ENCODE peak calls at places on chromosomes 16 and 17, in eight cellular contexts. One of them, this sample, is unnamed.

GRCh38 chr17:50350733-50351132 is 4.8 kb downstream of the XYLT2 start:
- DNase-seq in HFF-Myc: no peak
- DNase-seq in GM10248: no peak
- DNase-seq in foreskin fibroblast: no peak
- DNase-seq in AG10803: no peak
- DNase-seq in Peyer's patch: peak
- DNase-seq in GM13976: no peak
- DNase-seq in fibroblast of lung: no peak
- DNase-seq in this sample: no peak

GRCh38 chr16:79250457-79251098 is 350.0 kb downstream of the MAF start:
- DNase-seq in HFF-Myc: no peak
- DNase-seq in GM10248: no peak
- DNase-seq in foreskin fibroblast: no peak
- DNase-seq in AG10803: no peak
- DNase-seq in Peyer's patch: no peak
- DNase-seq in GM13976: no peak
- DNase-seq in fibroblast of lung: no peak
- DNase-seq in this sample: no peak

GRCh38 chr17:83128306-83129240 is 49.2 kb downstream of the METRNL start:
- DNase-seq in HFF-Myc: no peak
- DNase-seq in GM10248: no peak
- DNase-seq in foreskin fibroblast: no peak
- DNase-seq in AG10803: no peak
- DNase-seq in Peyer's patch: peak
- DNase-seq in GM13976: no peak
- DNase-seq in fibroblast of lung: no peak
- DNase-seq in this sample: no peak

GRCh38 chr17:13786000-13786598 is 184.4 kb upstream of the HS3ST3A1 start:
- DNase-seq in HFF-Myc: no peak
- DNase-seq in GM10248: no peak
- DNase-seq in foreskin fibroblast: peak
- DNase-seq in AG10803: peak
- DNase-seq in Peyer's patch: no peak
- DNase-seq in GM13976: no peak
- DNase-seq in fibroblast of lung: peak
- DNase-seq in this sample: no peak

GRCh38 chr17:6910987-6911603 is 79.6 kb upstream of the TEKT1 start:
- DNase-seq in HFF-Myc: peak
- DNase-seq in GM10248: peak
- DNase-seq in foreskin fibroblast: peak
- DNase-seq in AG10803: peak
- DNase-seq in Peyer's patch: no peak
- DNase-seq in GM13976: peak
- DNase-seq in fibroblast of lung: peak
- DNase-seq in this sample: no peak

GRCh38 chr17:39648876-39649430 is 12.0 kb downstream of the STARD3 start:
- DNase-seq in HFF-Myc: no peak
- DNase-seq in GM10248: no peak
- DNase-seq in foreskin fibroblast: peak
- DNase-seq in AG10803: peak
- DNase-seq in Peyer's patch: no peak
- DNase-seq in GM13976: no peak
- DNase-seq in fibroblast of lung: peak
- DNase-seq in this sample: no peak

GRCh38 chr16:79991918-79992317 is 391.4 kb upstream of the MAF start:
- DNase-seq in HFF-Myc: no peak
- DNase-seq in GM10248: no peak
- DNase-seq in foreskin fibroblast: no peak
- DNase-seq in AG10803: no peak
- DNase-seq in Peyer's patch: no peak
- DNase-seq in GM13976: no peak
- DNase-seq in fibroblast of lung: no peak
- DNase-seq in this sample: no peak

GRCh38 chr17:34117332-34117731 is 137.8 kb upstream of the CCL2 start:
- DNase-seq in HFF-Myc: no peak
- DNase-seq in GM10248: no peak
- DNase-seq in foreskin fibroblast: no peak
- DNase-seq in AG10803: no peak
- DNase-seq in Peyer's patch: no peak
- DNase-seq in GM13976: no peak
- DNase-seq in fibroblast of lung: no peak
- DNase-seq in this sample: no peak

GRCh38 chr17:27513849-27514248 is 57.6 kb downstream of the KSR1 start:
- DNase-seq in HFF-Myc: no peak
- DNase-seq in GM10248: no peak
- DNase-seq in foreskin fibroblast: no peak
- DNase-seq in AG10803: no peak
- DNase-seq in Peyer's patch: no peak
- DNase-seq in GM13976: no peak
- DNase-seq in fibroblast of lung: no peak
- DNase-seq in this sample: no peak

GRCh38 chr16:46914556-46915201 is 30.5 kb downstream of the GPT2 start:
- DNase-seq in HFF-Myc: no peak
- DNase-seq in GM10248: no peak
- DNase-seq in foreskin fibroblast: no peak
- DNase-seq in AG10803: no peak
- DNase-seq in Peyer's patch: no peak
- DNase-seq in GM13976: no peak
- DNase-seq in fibroblast of lung: no peak
- DNase-seq in this sample: no peak

GRCh38 chr17:67281053-67281452 is 36.1 kb upstream of the HELZ start:
- DNase-seq in HFF-Myc: no peak
- DNase-seq in GM10248: no peak
- DNase-seq in foreskin fibroblast: no peak
- DNase-seq in AG10803: no peak
- DNase-seq in Peyer's patch: no peak
- DNase-seq in GM13976: no peak
- DNase-seq in fibroblast of lung: no peak
- DNase-seq in this sample: no peak

GRCh38 chr17:75288784-75289121 is 480 bp downstream of the SLC25A19 start:
- DNase-seq in HFF-Myc: no peak
- DNase-seq in GM10248: peak
- DNase-seq in foreskin fibroblast: no peak
- DNase-seq in AG10803: no peak
- DNase-seq in Peyer's patch: no peak
- DNase-seq in GM13976: no peak
- DNase-seq in fibroblast of lung: no peak
- DNase-seq in this sample: peak

GRCh38 chr17:49616546-49617205 is 41.0 kb downstream of the NXPH3 start:
- DNase-seq in HFF-Myc: no peak
- DNase-seq in GM10248: no peak
- DNase-seq in foreskin fibroblast: no peak
- DNase-seq in AG10803: peak
- DNase-seq in Peyer's patch: no peak
- DNase-seq in GM13976: no peak
- DNase-seq in fibroblast of lung: peak
- DNase-seq in this sample: no peak

GRCh38 chr17:48456584-48456983 is 26.6 kb upstream of the SKAP1 start:
- DNase-seq in HFF-Myc: no peak
- DNase-seq in GM10248: no peak
- DNase-seq in foreskin fibroblast: no peak
- DNase-seq in AG10803: no peak
- DNase-seq in Peyer's patch: peak
- DNase-seq in GM13976: no peak
- DNase-seq in fibroblast of lung: no peak
- DNase-seq in this sample: no peak

GRCh38 chr16:27408012-27408601 is 6.1 kb downstream of the IL21R start:
- DNase-seq in HFF-Myc: no peak
- DNase-seq in GM10248: peak
- DNase-seq in foreskin fibroblast: peak
- DNase-seq in AG10803: peak
- DNase-seq in Peyer's patch: no peak
- DNase-seq in GM13976: no peak
- DNase-seq in fibroblast of lung: peak
- DNase-seq in this sample: peak

GRCh38 chr17:20989991-20990855 is 52.6 kb downstream of the USP22 start:
- DNase-seq in HFF-Myc: no peak
- DNase-seq in GM10248: no peak
- DNase-seq in foreskin fibroblast: no peak
- DNase-seq in AG10803: no peak
- DNase-seq in Peyer's patch: peak
- DNase-seq in GM13976: no peak
- DNase-seq in fibroblast of lung: no peak
- DNase-seq in this sample: no peak

GRCh38 chr16:22934786-22935185 is 120.8 kb downstream of the HS3ST2 start:
- DNase-seq in HFF-Myc: no peak
- DNase-seq in GM10248: no peak
- DNase-seq in foreskin fibroblast: no peak
- DNase-seq in AG10803: no peak
- DNase-seq in Peyer's patch: no peak
- DNase-seq in GM13976: no peak
- DNase-seq in fibroblast of lung: no peak
- DNase-seq in this sample: no peak

GRCh38 chr17:57634713-57635465 is 110.2 kb downstream of the CCDC182 start:
- DNase-seq in HFF-Myc: no peak
- DNase-seq in GM10248: no peak
- DNase-seq in foreskin fibroblast: peak
- DNase-seq in AG10803: peak
- DNase-seq in Peyer's patch: no peak
- DNase-seq in GM13976: no peak
- DNase-seq in fibroblast of lung: peak
- DNase-seq in this sample: no peak

GRCh38 chr17:66949501-66949900 is 15.0 kb upstream of the CACNG4 start:
- DNase-seq in HFF-Myc: no peak
- DNase-seq in GM10248: no peak
- DNase-seq in foreskin fibroblast: no peak
- DNase-seq in AG10803: peak
- DNase-seq in Peyer's patch: no peak
- DNase-seq in GM13976: no peak
- DNase-seq in fibroblast of lung: peak
- DNase-seq in this sample: no peak

GRCh38 chr17:49210158-49211029 is at the start of the genes ABI3 and GNGT2:
- DNase-seq in HFF-Myc: no peak
- DNase-seq in GM10248: peak
- DNase-seq in foreskin fibroblast: no peak
- DNase-seq in AG10803: no peak
- DNase-seq in Peyer's patch: peak
- DNase-seq in GM13976: peak
- DNase-seq in fibroblast of lung: peak
- DNase-seq in this sample: peak

GRCh38 chr17:60167095-60167741 is 17.4 kb downstream of the CA4 start:
- DNase-seq in HFF-Myc: no peak
- DNase-seq in GM10248: no peak
- DNase-seq in foreskin fibroblast: no peak
- DNase-seq in AG10803: no peak
- DNase-seq in Peyer's patch: peak
- DNase-seq in GM13976: no peak
- DNase-seq in fibroblast of lung: no peak
- DNase-seq in this sample: no peak

GRCh38 chr16:804193-805048 is 3.9 kb upstream of the GNG13 start:
- DNase-seq in HFF-Myc: no peak
- DNase-seq in GM10248: no peak
- DNase-seq in foreskin fibroblast: no peak
- DNase-seq in AG10803: no peak
- DNase-seq in Peyer's patch: no peak
- DNase-seq in GM13976: no peak
- DNase-seq in fibroblast of lung: no peak
- DNase-seq in this sample: no peak
- TF ChIP-seq CTCF in HFF-Myc: no peak
- TF ChIP-seq CTCF in GM10248: no peak
- TF ChIP-seq CTCF in foreskin fibroblast: no peak
- TF ChIP-seq CTCF in AG10803: no peak
- TF ChIP-seq CTCF in Peyer's patch: no peak
- TF ChIP-seq CTCF in GM13976: no peak
- TF ChIP-seq CTCF in fibroblast of lung: no peak
- TF ChIP-seq CTCF in this sample: no peak

GRCh38 chr16:16096161-16096857 is 127.0 kb downstream of the ABCC6 start:
- DNase-seq in HFF-Myc: no peak
- DNase-seq in GM10248: no peak
- DNase-seq in foreskin fibroblast: peak
- DNase-seq in AG10803: peak
- DNase-seq in Peyer's patch: peak
- DNase-seq in GM13976: no peak
- DNase-seq in fibroblast of lung: peak
- DNase-seq in this sample: no peak
- TF ChIP-seq CTCF in HFF-Myc: peak
- TF ChIP-seq CTCF in GM10248: no peak
- TF ChIP-seq CTCF in foreskin fibroblast: peak
- TF ChIP-seq CTCF in AG10803: peak
- TF ChIP-seq CTCF in Peyer's patch: no peak
- TF ChIP-seq CTCF in GM13976: no peak
- TF ChIP-seq CTCF in fibroblast of lung: peak
- TF ChIP-seq CTCF in this sample: no peak

DNA sequence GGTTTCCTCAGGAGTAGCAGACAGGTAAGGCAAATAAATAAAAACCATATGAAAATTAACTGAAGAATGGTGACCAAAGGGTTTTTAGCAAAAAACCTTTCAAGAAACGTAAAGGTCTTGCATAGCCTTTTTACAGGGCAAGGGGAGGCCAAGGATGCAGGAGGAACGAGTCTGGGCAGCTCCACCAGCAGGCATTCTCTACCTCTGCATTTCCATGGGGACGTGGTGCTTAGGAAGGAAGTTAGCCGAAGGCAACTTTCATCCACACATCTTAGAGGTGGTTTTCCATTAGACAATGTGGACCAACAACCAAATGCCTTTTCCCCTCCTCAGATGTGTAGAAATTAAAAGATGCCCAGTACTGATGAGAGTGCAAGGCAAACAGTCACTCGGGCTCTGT is 20.7 kb downstream of the TOM1L2 start:
- DNase-seq in HFF-Myc: no peak
- DNase-seq in GM10248: no peak
- DNase-seq in foreskin fibroblast: no peak
- DNase-seq in AG10803: no peak
- DNase-seq in Peyer's patch: no peak
- DNase-seq in GM13976: no peak
- DNase-seq in fibroblast of lung: no peak
- DNase-seq in this sample: no peak
- TF ChIP-seq CTCF in HFF-Myc: no peak
- TF ChIP-seq CTCF in GM10248: no peak
- TF ChIP-seq CTCF in foreskin fibroblast: no peak
- TF ChIP-seq CTCF in AG10803: no peak
- TF ChIP-seq CTCF in Peyer's patch: no peak
- TF ChIP-seq CTCF in GM13976: no peak
- TF ChIP-seq CTCF in fibroblast of lung: no peak
- TF ChIP-seq CTCF in this sample: no peak

DNA sequence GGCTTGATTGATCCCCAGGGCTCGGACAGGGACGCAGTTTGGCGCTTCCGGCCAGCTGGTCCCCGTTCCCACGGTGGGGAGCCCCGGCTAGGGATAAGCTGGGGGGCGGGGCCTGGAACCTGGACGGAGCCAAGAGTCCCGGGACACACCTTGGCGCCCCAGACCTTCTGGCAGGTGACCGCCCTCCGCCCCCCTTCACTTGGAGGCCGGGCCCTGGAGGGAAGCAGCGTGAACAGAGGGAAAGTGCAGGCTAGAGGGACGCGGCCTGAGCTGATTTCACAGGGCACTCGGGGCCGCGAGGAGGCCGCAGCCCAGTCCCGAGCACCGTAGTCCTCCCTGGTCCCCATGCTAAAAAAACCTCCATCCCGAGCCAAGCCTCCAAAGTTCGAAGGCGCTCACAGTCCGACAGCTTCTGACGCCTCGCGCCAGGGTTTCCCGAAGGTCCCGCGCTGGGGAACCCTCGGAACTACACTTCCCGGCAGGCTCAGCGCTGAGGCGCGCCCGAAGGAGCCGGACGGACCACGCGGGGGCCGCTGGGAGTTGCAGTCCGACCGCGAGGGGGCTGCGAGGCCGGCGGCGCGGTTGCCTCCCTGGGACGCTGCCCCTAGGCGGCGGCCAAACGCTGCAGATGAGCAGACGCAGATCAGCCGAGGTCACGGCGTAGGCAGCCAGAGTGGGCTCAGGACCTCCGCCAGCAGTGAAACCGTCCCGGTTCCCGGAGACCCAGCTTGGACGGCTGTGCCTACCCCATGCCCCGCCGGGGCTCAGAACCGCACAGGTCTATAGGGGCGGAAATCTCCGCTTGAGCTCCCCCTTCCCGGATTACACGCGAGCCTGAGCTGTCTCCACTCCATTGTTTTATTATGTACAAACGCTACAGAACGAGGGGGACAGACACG is at the start of gene TBX6:
- DNase-seq in HFF-Myc: peak
- DNase-seq in GM10248: peak
- DNase-seq in foreskin fibroblast: peak
- DNase-seq in AG10803: peak
- DNase-seq in Peyer's patch: peak
- DNase-seq in GM13976: peak
- DNase-seq in fibroblast of lung: peak
- DNase-seq in this sample: peak
- TF ChIP-seq CTCF in HFF-Myc: peak
- TF ChIP-seq CTCF in GM10248: peak
- TF ChIP-seq CTCF in foreskin fibroblast: peak
- TF ChIP-seq CTCF in AG10803: peak
- TF ChIP-seq CTCF in Peyer's patch: peak
- TF ChIP-seq CTCF in GM13976: peak
- TF ChIP-seq CTCF in fibroblast of lung: peak
- TF ChIP-seq CTCF in this sample: peak

This sample was measured in CD4-positive, alpha-beta T cell.